ENCODE peak calls at places on chromosome 12, in seven cellular contexts. U is endothelial cell, N is HCT116, S is fibroblast of mammary gland, G is omental fat pad, L is RWPE1, E is tibial artery. W is an unnamed sample.

GRCh38 chr12:102551186-102551585 is 70.8 kb upstream of the IGF1 start:
- DNase-seq in U (no peak), N (no peak), S (no peak), G (no peak), L (no peak), E (no peak), W (no peak)

GRCh38 chr12:116431677-116432300 is 127.4 kb upstream of the MAP1LC3B2 start:
- DNase-seq in U (no peak), N (no peak), S (no peak), G (no peak), L (no peak), E (no peak), W (no peak)

GRCh38 chr12:123747309-123747708 is 14.8 kb upstream of the DNAH10 start:
- DNase-seq in U (no peak), N (no peak), S (no peak), G (no peak), L (no peak), E (no peak), W (no peak)

GRCh38 chr12:58818546-58818945 is 101.8 kb downstream of the LRIG3 start:
- DNase-seq in U (no peak), N (no peak), S (peak; percentile 40), G (no peak), L (no peak), E (no peak), W (peak; percentile 25)

GRCh38 chr12:109291531-109292341 is 17.3 kb downstream of the FOXN4 start:
- DNase-seq in U (peak; percentile 46), N (no peak), S (peak; percentile 14), G (no peak), L (no peak), E (peak; percentile 77), W (no peak)

GRCh38 chr12:132215644-132215989 is 71.4 kb downstream of the NOC4L start:
- DNase-seq in U (no peak), N (no peak), S (no peak), G (no peak), L (no peak), E (peak; percentile 57), W (no peak)

GRCh38 chr12:122080149-122081107 is 1.9 kb downstream of the MLXIP start:
- DNase-seq in U (no peak), N (no peak), S (peak; percentile 94), G (peak; percentile 45), L (peak; percentile 92), E (peak; percentile 90), W (peak; percentile 91)

GRCh38 chr12:65308001-65308400 is 29.5 kb downstream of the MSRB3 start:
- DNase-seq in U (no peak), N (no peak), S (peak; percentile 33), G (no peak), L (no peak), E (no peak), W (peak; percentile 5)

GRCh38 chr12:112167728-112168525 is 42.6 kb downstream of the TRAFD1 start:
- DNase-seq in U (no peak), N (no peak), S (no peak), G (no peak), L (no peak), E (peak; percentile 57), W (no peak)

GRCh38 chr12:121285856-121286255 is 10.7 kb downstream of the CAMKK2 start:
- DNase-seq in U (no peak), N (no peak), S (no peak), G (no peak), L (no peak), E (no peak), W (no peak)

GRCh38 chr12:100955139-100955538 is 160.6 kb downstream of the ANO4 start:
- DNase-seq in U (no peak), N (no peak), S (peak; percentile 59), G (no peak), L (no peak), E (no peak), W (peak; percentile 25)

GRCh38 chr12:122389677-122390076 is 32.8 kb downstream of the CLIP1 start:
- DNase-seq in U (no peak), N (no peak), S (no peak), G (no peak), L (no peak), E (no peak), W (peak; percentile 31)

GRCh38 chr12:124919646-124920352 is 5.3 kb upstream of the UBC start:
- DNase-seq in U (no peak), N (no peak), S (peak; percentile 76), G (no peak), L (no peak), E (no peak), W (peak; percentile 93)

DNA sequence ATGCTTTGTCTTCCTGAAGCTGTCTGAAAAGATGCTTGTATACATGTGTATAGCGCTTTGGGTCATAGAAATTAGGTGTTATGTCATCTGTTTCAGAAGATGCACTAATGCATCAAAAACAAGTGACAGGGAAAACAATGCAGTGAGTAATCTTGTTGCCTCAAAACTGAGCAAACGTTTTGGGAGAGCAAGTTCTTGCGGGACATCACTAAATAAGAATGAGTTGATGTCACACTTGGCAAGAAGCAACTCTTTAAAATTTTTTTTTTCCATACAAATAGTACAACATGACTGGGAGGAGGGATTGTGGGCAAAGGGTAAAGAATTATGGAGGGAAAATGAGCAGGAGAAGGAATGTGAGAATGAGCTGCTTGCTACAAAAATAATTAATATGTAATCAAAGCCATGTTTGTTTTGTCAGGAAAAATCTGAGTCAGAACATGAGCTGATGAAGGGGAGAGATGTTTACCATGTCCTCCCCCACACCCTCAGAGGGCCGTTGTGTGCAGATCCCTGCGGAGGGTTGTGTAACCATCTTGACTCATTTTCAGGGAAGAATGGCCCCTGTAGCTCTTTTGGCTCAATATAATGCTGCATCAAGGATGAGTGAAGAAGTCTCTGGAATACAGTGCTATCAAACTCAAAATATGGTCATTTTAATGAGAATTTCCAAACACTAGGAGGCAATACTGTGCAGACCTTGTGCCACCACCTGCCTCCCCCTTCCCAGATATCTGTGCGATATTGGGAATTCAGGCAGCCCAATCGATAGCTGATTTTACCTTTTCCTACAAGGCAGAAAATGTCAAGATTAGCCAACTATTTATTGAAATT is 41.4 kb downstream of the BORCS5 start:
- DNase-seq in U (no peak), N (no peak), S (peak; percentile 99), G (peak; percentile 35), L (peak; percentile 88), E (peak; percentile 83), W (peak; percentile 98)
- TF ChIP-seq CTCF in U (no peak), N (peak; percentile 22), S (peak; percentile 40), G (no peak), L (no peak), E (no peak), W (no peak)

GRCh38 chr12:87667378-87667777 is 361.8 kb downstream of the C12orf50 start:
- DNase-seq in U (no peak), N (no peak), S (peak; percentile 29), G (no peak), L (peak; percentile 16), E (no peak), W (peak; percentile 55)
- TF ChIP-seq CTCF in U (no peak), N (peak; percentile 34), S (peak; percentile 24), G (no peak), L (no peak), E (no peak), W (peak; percentile 66)

GRCh38 chr12:45214071-45214470 is 1.8 kb upstream of the ANO6 start:
- DNase-seq in U (no peak), N (no peak), S (no peak), G (no peak), L (no peak), E (no peak), W (no peak)

GRCh38 chr12:45216983-45217485 is 1.1 kb downstream of the ANO6 start:
- DNase-seq in U (no peak), N (no peak), S (peak; percentile 22), G (no peak), L (no peak), E (no peak), W (no peak)

GRCh38 chr12:45214739-45215418 is 1.0 kb upstream of the ANO6 start:
- DNase-seq in U (no peak), N (no peak), S (peak; percentile 67), G (no peak), L (no peak), E (no peak), W (peak; percentile 18)

GRCh38 chr12:45216297-45216982 is 545 bp downstream of the ANO6 start:
- DNase-seq in U (peak; percentile 70), N (no peak), S (peak; percentile 34), G (peak; percentile 35), L (peak; percentile 41), E (peak; percentile 78), W (peak; percentile 59)

GRCh38 chr12:45215419-45216296 is at the start of gene ANO6:
- DNase-seq in U (peak; percentile 90), N (peak; percentile 78), S (peak; percentile 80), G (peak; percentile 70), L (peak; percentile 74), E (peak; percentile 93), W (peak; percentile 91)
- TF ChIP-seq CTCF in U (no peak), N (no peak), S (peak; percentile 32), G (no peak), L (peak; percentile 30), E (peak; percentile 2), W (peak; percentile 28)

GRCh38 chr12:71945121-71945520 is 6.5 kb downstream of the TPH2 start:
- DNase-seq in U (no peak), N (no peak), S (peak; percentile 6), G (no peak), L (no peak), E (no peak), W (no peak)

GRCh38 chr12:71945883-71946282 is 7.2 kb downstream of the TPH2 start:
- DNase-seq in U (no peak), N (no peak), S (no peak), G (no peak), L (no peak), E (no peak), W (no peak)

GRCh38 chr12:71942259-71942658 is 3.6 kb downstream of the TPH2 start:
- DNase-seq in U (no peak), N (no peak), S (no peak), G (no peak), L (no peak), E (no peak), W (no peak)

GRCh38 chr12:71938728-71939385 is at the start of gene TPH2:
- DNase-seq in U (peak; percentile 96), N (peak; percentile 31), S (peak; percentile 50), G (no peak), L (peak; percentile 37), E (no peak), W (peak; percentile 67)

DNA sequence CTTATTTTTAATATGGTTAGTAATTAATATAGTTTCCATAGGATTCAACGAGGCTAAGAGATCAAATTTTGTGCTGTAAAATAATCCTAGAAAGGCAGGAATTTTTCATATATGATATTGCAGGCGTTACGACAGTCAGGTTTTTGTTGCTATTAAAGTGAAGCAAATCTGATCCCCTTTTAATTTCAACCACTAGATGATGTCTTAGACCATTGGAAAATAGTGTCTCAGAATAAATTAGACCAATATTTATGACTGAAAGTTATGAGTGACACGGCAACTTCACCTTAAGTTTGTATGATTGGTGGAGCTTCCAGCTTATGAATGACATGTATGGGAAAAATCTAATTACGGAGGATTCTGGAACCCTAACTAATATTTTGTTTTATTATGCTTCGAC is 2.5 kb downstream of the TPH2 start:
- DNase-seq in U (no peak), N (no peak), S (no peak), G (no peak), L (no peak), E (no peak), W (no peak)
- TF ChIP-seq CTCF in U (no peak), N (no peak), S (no peak), G (no peak), L (no peak), E (no peak), W (no peak)